ENCODE peak calls at places on chromosome 5, in nine cellular contexts. O is AG09309; B is lung; T is foreskin keratinocyte; K is cardiac muscle cell; U is WTC11; F is CD4-positive, alpha-beta T cell; Q is transverse colon; C is progenitor cell of endocrine pancreas. S is an unnamed sample.

GRCh38 chr5:168291961-168292782 is 727 bp downstream of the WWC1 start:
- DNase-seq in O (no peak), B (no peak), T (no peak), K (peak), U (peak), F (no peak), Q (peak), C (peak), S (no peak)

GRCh38 chr5:11683666-11684065 is 220.6 kb downstream of the CTNND2 start:
- DNase-seq in O (no peak), B (no peak), T (no peak), K (no peak), U (no peak), F (no peak), Q (peak), C (no peak), S (no peak)

GRCh38 chr5:14417232-14417730 is 164.3 kb upstream of the OTULINL start:
- DNase-seq in O (no peak), B (no peak), T (no peak), K (peak), U (peak), F (no peak), Q (no peak), C (no peak), S (no peak)

GRCh38 chr5:115978779-115979178 is 16.5 kb downstream of the LVRN start:
- DNase-seq in O (no peak), B (no peak), T (no peak), K (no peak), U (no peak), F (no peak), Q (no peak), C (no peak), S (no peak)

GRCh38 chr5:57416246-57416996 is 66.2 kb downstream of the ACTBL2 start:
- DNase-seq in O (peak), B (no peak), T (no peak), K (peak), U (no peak), F (no peak), Q (no peak), C (no peak), S (no peak)

GRCh38 chr5:9466677-9467076 is 79.2 kb downstream of the SEMA5A start:
- DNase-seq in O (no peak), B (no peak), T (no peak), K (peak), U (no peak), F (no peak), Q (no peak), C (no peak), S (no peak)

GRCh38 chr5:111461261-111461671 is 51.1 kb downstream of the STARD4 start:
- DNase-seq in O (no peak), B (no peak), T (no peak), K (peak), U (peak), F (no peak), Q (no peak), C (no peak), S (peak)

GRCh38 chr5:5342784-5343183 is 79.7 kb upstream of the ICE1 start:
- DNase-seq in O (peak), B (no peak), T (peak), K (peak), U (no peak), F (no peak), Q (no peak), C (no peak), S (peak)

GRCh38 chr5:68041293-68041692 is 174.3 kb upstream of the PIK3R1 start:
- DNase-seq in O (no peak), B (no peak), T (no peak), K (no peak), U (no peak), F (no peak), Q (peak), C (no peak), S (no peak)

GRCh38 chr5:6541256-6542013 is 91.4 kb downstream of the NSUN2 start:
- DNase-seq in O (no peak), B (no peak), T (no peak), K (no peak), U (no peak), F (no peak), Q (no peak), C (no peak), S (no peak)

GRCh38 chr5:115415143-115415491 is 118.7 kb upstream of the CCDC112 start:
- DNase-seq in O (no peak), B (peak), T (no peak), K (peak), U (no peak), F (no peak), Q (peak), C (no peak), S (peak)

GRCh38 chr5:134451618-134452505 is 40.2 kb upstream of the CDKN2AIPNL start:
- DNase-seq in O (no peak), B (no peak), T (peak), K (peak), U (no peak), F (no peak), Q (peak), C (no peak), S (peak)

GRCh38 chr5:77683171-77683732 is 44.7 kb upstream of the OTP start:
- DNase-seq in O (peak), B (no peak), T (no peak), K (no peak), U (no peak), F (no peak), Q (no peak), C (no peak), S (no peak)

GRCh38 chr5:14551211-14551610 is 30.4 kb upstream of the OTULINL start:
- DNase-seq in O (no peak), B (no peak), T (no peak), K (no peak), U (no peak), F (no peak), Q (peak), C (no peak), S (no peak)

GRCh38 chr5:43066799-43067741 is 27.0 kb upstream of the ANXA2R start:
- DNase-seq in O (no peak), B (peak), T (peak), K (peak), U (peak), F (peak), Q (peak), C (peak), S (peak)
- TF ChIP-seq CTCF in O (no peak), B (no peak), T (peak), K (no peak), U (no peak), F (no peak), Q (no peak), C (no peak), S (no peak)

DNA sequence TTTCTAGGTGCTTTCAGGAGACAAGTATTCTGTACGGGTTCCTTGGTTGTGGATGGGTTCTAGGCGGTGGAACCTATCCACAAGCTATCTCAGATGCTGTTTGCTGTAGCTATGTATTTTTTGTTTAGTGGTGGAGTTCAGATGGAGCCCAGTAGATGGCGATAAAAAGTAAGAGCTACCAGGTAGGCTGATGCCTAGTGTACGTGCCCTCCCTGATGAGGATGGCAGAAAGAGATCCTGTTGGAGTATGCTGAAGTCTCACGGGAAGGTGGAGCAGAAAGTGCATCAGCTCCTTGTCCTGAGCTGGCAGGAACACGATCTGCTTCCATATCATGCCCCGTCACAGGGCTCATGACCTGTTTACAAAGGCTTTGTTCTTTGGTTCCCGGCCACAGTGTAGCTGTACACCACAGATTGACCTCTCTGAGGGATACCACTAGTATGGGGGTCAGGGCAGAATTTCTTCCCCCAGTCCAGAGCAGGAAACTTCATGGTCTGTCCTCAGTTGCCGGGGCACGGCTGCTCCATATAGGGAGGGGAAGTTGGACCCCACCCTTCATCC is 12.6 kb upstream of the UGT3A2 start:
- DNase-seq in O (no peak), B (no peak), T (peak), K (peak), U (peak), F (no peak), Q (no peak), C (no peak), S (peak)
- TF ChIP-seq CTCF in O (peak), B (no peak), T (peak), K (peak), U (peak), F (peak), Q (peak), C (peak), S (peak)

DNA sequence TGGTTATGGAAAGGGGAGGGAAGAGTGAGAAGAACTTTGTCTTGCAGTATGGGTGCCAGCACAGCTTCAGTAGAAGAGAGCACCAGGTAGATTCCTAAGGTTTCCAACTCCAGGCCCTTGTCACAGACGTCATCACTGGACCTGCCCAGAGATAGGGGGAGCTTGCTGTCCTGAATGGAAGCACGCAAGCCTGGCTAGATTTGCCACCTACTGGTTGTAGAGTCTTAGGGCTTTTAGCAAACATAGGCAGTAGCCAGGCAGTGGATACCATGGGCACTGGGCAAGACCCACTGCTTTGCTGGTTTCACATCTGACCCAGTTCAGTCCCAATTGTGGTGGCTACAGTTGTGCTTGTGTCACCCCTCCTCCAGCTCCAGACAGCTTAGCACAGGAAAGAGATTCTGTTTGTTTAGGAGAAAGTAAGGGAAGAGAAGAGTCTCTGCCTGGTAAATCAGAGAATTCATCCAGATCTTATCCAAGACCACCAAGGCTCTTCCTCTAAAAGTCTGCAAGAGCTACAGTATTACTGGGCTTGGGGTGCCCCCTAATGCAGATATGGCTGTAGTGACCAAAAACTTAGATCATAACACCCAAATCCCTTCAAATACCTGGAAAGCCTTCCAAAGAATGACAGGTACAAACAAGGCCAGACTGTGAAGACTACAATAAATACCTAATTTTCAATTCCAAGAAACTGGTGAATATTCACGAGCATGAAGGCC is 158.9 kb downstream of the HINT1 start:
- DNase-seq in O (no peak), B (no peak), T (no peak), K (no peak), U (peak), F (no peak), Q (no peak), C (no peak), S (peak)
- TF ChIP-seq CTCF in O (peak), B (no peak), T (peak), K (no peak), U (no peak), F (no peak), Q (no peak), C (peak), S (no peak)

DNA sequence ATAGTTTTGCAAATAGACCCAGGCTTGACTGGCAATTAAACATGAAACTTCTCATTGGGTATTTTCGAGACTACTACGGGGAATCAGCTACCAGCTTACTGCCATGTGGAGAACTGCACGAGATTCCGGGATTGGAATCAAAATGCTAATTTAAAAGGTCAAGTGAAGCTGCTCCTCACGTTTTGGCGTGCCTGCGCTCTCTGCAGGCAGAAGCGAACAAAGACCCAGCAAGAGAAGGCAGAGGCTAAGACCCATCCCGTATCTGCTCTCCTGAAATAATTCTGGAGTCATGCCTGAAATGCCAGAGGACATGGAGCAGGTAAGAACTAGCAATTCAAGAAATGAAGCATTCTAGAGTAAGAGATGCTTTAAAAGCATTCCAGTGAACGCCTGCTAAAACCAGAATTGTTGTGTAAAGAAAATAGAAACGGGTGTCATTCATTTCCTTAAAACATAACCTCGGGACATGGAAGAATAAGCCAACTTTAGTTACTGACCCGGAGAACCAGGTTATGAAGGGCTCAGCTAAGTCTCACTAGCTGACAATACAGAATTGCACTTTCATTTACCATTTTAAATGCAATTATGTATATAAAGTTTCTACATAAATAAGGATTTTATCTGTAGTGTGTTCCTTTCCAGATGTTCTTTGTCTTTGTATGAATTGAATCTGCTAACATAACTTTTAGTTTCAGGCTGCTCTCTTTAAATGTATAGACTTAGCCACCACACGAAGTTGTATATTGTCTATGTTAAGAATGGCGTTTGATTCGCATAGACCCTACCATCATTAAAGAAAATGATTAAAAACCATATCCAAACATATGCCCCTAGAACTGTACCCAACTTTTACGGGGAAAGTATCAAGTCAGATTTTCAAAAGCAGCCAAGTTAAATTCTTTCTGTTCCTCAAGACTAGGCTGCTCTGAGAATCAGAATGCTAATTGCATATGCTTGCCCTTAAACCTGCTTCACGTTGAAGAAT is 2.0 kb upstream of the MAT2B start:
- DNase-seq in O (no peak), B (peak), T (peak), K (peak), U (peak), F (peak), Q (peak), C (no peak), S (peak)
- TF ChIP-seq CTCF in O (peak), B (no peak), T (peak), K (peak), U (no peak), F (peak), Q (no peak), C (peak), S (peak)

S was measured in mammary epithelial cell.